ENCODE peak calls at places on chromosomes 2 and 18, in seven cellular contexts. H, U, R, B, L, N and Q are unnamed samples.

GRCh38 chr18:45686892-45687611 is 36.9 kb upstream of the SLC14A1 start:
- DNase-seq in H (peak; percentile 77), U (peak; percentile 97), R (no peak), B (no peak), L (no peak), N (no peak), Q (no peak)

GRCh38 chr18:58015045-58015444 is 29.0 kb upstream of the NEDD4L start:
- DNase-seq in H (no peak), U (peak; percentile 86), R (no peak), B (no peak), L (no peak), N (no peak), Q (no peak)

GRCh38 chr2:26492749-26493515 is 15.0 kb upstream of the OTOF start:
- DNase-seq in H (no peak), U (peak; percentile 36), R (no peak), B (no peak), L (no peak), N (no peak), Q (no peak)

GRCh38 chr2:109558076-109558882 is 55.5 kb downstream of the SEPTIN10 start:
- DNase-seq in H (peak; percentile 43), U (peak; percentile 74), R (peak; percentile 83), B (no peak), L (no peak), N (peak; percentile 85), Q (no peak)

GRCh38 chr18:63272638-63273037 is 46.9 kb downstream of the BCL2 start:
- DNase-seq in H (no peak), U (no peak), R (no peak), B (no peak), L (no peak), N (no peak), Q (no peak)

GRCh38 chr18:78871631-78872030 is 108.0 kb upstream of the SALL3 start:
- DNase-seq in H (no peak), U (no peak), R (no peak), B (no peak), L (no peak), N (no peak), Q (no peak)

GRCh38 chr18:48011926-48012469 is 81.5 kb upstream of the SMAD2 start:
- DNase-seq in H (no peak), U (no peak), R (no peak), B (no peak), L (no peak), N (no peak), Q (no peak)

GRCh38 chr2:221844187-221844586 is 272.1 kb upstream of the EPHA4 start:
- DNase-seq in H (no peak), U (no peak), R (no peak), B (no peak), L (no peak), N (no peak), Q (no peak)

GRCh38 chr18:39772155-39772919 is 2182.7 kb upstream of the PIK3C3 start:
- DNase-seq in H (peak; percentile 6), U (no peak), R (peak; percentile 63), B (peak; percentile 26), L (no peak), N (peak; percentile 51), Q (no peak)